ENCODE peak calls at places on chromosomes 13 and 19, in nine cellular contexts. One of them, this sample, is unnamed.

GRCh38 chr19:10760268-10760944 is 42.5 kb downstream of the DNM2 start:
- DNase-seq in NCI-H2081: no peak
- DNase-seq in posterior cingulate gyrus: no peak
- DNase-seq in GM10248: peak
- DNase-seq in neural crest cell: no peak
- DNase-seq in activated effector memory CD4-positive, alpha-beta T cell treated with anti-CD3 and anti-CD28 coated beads, Interleukin-2, amount 50 U/mL, for 16 hours: peak
- DNase-seq in MG63: peak
- DNase-seq in non-pigmented ciliary epithelial cell: peak
- DNase-seq in NCI-H146: no peak
- DNase-seq in this sample: no peak

GRCh38 chr19:41175825-41176734 is 16.9 kb upstream of the CYP2S1 start:
- DNase-seq in NCI-H2081: no peak
- DNase-seq in posterior cingulate gyrus: peak
- DNase-seq in GM10248: no peak
- DNase-seq in neural crest cell: peak
- DNase-seq in activated effector memory CD4-positive, alpha-beta T cell treated with anti-CD3 and anti-CD28 coated beads, Interleukin-2, amount 50 U/mL, for 16 hours: peak
- DNase-seq in MG63: peak
- DNase-seq in non-pigmented ciliary epithelial cell: peak
- DNase-seq in NCI-H146: no peak
- DNase-seq in this sample: peak

GRCh38 chr13:28564030-28564429 is 69.1 kb upstream of the FLT1 start:
- DNase-seq in NCI-H2081: no peak
- DNase-seq in posterior cingulate gyrus: no peak
- DNase-seq in GM10248: no peak
- DNase-seq in neural crest cell: no peak
- DNase-seq in activated effector memory CD4-positive, alpha-beta T cell treated with anti-CD3 and anti-CD28 coated beads, Interleukin-2, amount 50 U/mL, for 16 hours: no peak
- DNase-seq in MG63: no peak
- DNase-seq in non-pigmented ciliary epithelial cell: no peak
- DNase-seq in NCI-H146: no peak
- DNase-seq in this sample: no peak

GRCh38 chr13:80399340-80400163 is 58.6 kb upstream of the SPRY2 start:
- DNase-seq in NCI-H2081: no peak
- DNase-seq in posterior cingulate gyrus: no peak
- DNase-seq in GM10248: no peak
- DNase-seq in neural crest cell: no peak
- DNase-seq in activated effector memory CD4-positive, alpha-beta T cell treated with anti-CD3 and anti-CD28 coated beads, Interleukin-2, amount 50 U/mL, for 16 hours: no peak
- DNase-seq in MG63: no peak
- DNase-seq in non-pigmented ciliary epithelial cell: no peak
- DNase-seq in NCI-H146: peak
- DNase-seq in this sample: no peak

GRCh38 chr13:29562762-29563161 is 32.7 kb downstream of the SLC7A1 start:
- DNase-seq in NCI-H2081: no peak
- DNase-seq in posterior cingulate gyrus: no peak
- DNase-seq in GM10248: no peak
- DNase-seq in neural crest cell: no peak
- DNase-seq in activated effector memory CD4-positive, alpha-beta T cell treated with anti-CD3 and anti-CD28 coated beads, Interleukin-2, amount 50 U/mL, for 16 hours: no peak
- DNase-seq in MG63: no peak
- DNase-seq in non-pigmented ciliary epithelial cell: no peak
- DNase-seq in NCI-H146: no peak
- DNase-seq in this sample: no peak

GRCh38 chr19:55640043-55640576 is 692 bp upstream of the ZNF580 start:
- DNase-seq in NCI-H2081: peak
- DNase-seq in posterior cingulate gyrus: peak
- DNase-seq in GM10248: peak
- DNase-seq in neural crest cell: no peak
- DNase-seq in activated effector memory CD4-positive, alpha-beta T cell treated with anti-CD3 and anti-CD28 coated beads, Interleukin-2, amount 50 U/mL, for 16 hours: peak
- DNase-seq in MG63: peak
- DNase-seq in non-pigmented ciliary epithelial cell: no peak
- DNase-seq in NCI-H146: peak
- DNase-seq in this sample: no peak

GRCh38 chr13:111286162-111286561 is 34.3 kb upstream of the TEX29 start:
- DNase-seq in NCI-H2081: no peak
- DNase-seq in posterior cingulate gyrus: no peak
- DNase-seq in GM10248: no peak
- DNase-seq in neural crest cell: no peak
- DNase-seq in activated effector memory CD4-positive, alpha-beta T cell treated with anti-CD3 and anti-CD28 coated beads, Interleukin-2, amount 50 U/mL, for 16 hours: no peak
- DNase-seq in MG63: no peak
- DNase-seq in non-pigmented ciliary epithelial cell: no peak
- DNase-seq in NCI-H146: no peak
- DNase-seq in this sample: no peak

GRCh38 chr19:55495646-55496349 is 7.6 kb downstream of the SSC5D start:
- DNase-seq in NCI-H2081: no peak
- DNase-seq in posterior cingulate gyrus: no peak
- DNase-seq in GM10248: no peak
- DNase-seq in neural crest cell: no peak
- DNase-seq in activated effector memory CD4-positive, alpha-beta T cell treated with anti-CD3 and anti-CD28 coated beads, Interleukin-2, amount 50 U/mL, for 16 hours: no peak
- DNase-seq in MG63: no peak
- DNase-seq in non-pigmented ciliary epithelial cell: no peak
- DNase-seq in NCI-H146: peak
- DNase-seq in this sample: no peak

GRCh38 chr19:55530996-55531395 is 5.9 kb downstream of the SBK2 start:
- DNase-seq in NCI-H2081: no peak
- DNase-seq in posterior cingulate gyrus: no peak
- DNase-seq in GM10248: no peak
- DNase-seq in neural crest cell: no peak
- DNase-seq in activated effector memory CD4-positive, alpha-beta T cell treated with anti-CD3 and anti-CD28 coated beads, Interleukin-2, amount 50 U/mL, for 16 hours: no peak
- DNase-seq in MG63: no peak
- DNase-seq in non-pigmented ciliary epithelial cell: no peak
- DNase-seq in NCI-H146: no peak
- DNase-seq in this sample: no peak

GRCh38 chr19:32168111-32168510 is 177.3 kb upstream of the ZNF507 start:
- DNase-seq in NCI-H2081: no peak
- DNase-seq in posterior cingulate gyrus: no peak
- DNase-seq in GM10248: no peak
- DNase-seq in neural crest cell: no peak
- DNase-seq in activated effector memory CD4-positive, alpha-beta T cell treated with anti-CD3 and anti-CD28 coated beads, Interleukin-2, amount 50 U/mL, for 16 hours: no peak
- DNase-seq in MG63: no peak
- DNase-seq in non-pigmented ciliary epithelial cell: no peak
- DNase-seq in NCI-H146: no peak
- DNase-seq in this sample: no peak

GRCh38 chr13:42814868-42815267 is 33.5 kb downstream of the FAM216B start:
- DNase-seq in NCI-H2081: no peak
- DNase-seq in posterior cingulate gyrus: no peak
- DNase-seq in GM10248: no peak
- DNase-seq in neural crest cell: no peak
- DNase-seq in activated effector memory CD4-positive, alpha-beta T cell treated with anti-CD3 and anti-CD28 coated beads, Interleukin-2, amount 50 U/mL, for 16 hours: no peak
- DNase-seq in MG63: no peak
- DNase-seq in non-pigmented ciliary epithelial cell: peak
- DNase-seq in NCI-H146: peak
- DNase-seq in this sample: peak

GRCh38 chr19:15198006-15198356 is 2.8 kb downstream of the NOTCH3 start:
- DNase-seq in NCI-H2081: no peak
- DNase-seq in posterior cingulate gyrus: no peak
- DNase-seq in GM10248: no peak
- DNase-seq in neural crest cell: no peak
- DNase-seq in activated effector memory CD4-positive, alpha-beta T cell treated with anti-CD3 and anti-CD28 coated beads, Interleukin-2, amount 50 U/mL, for 16 hours: no peak
- DNase-seq in MG63: no peak
- DNase-seq in non-pigmented ciliary epithelial cell: no peak
- DNase-seq in NCI-H146: no peak
- DNase-seq in this sample: no peak

GRCh38 chr19:16096281-16096855 is 15.3 kb upstream of the RAB8A start:
- DNase-seq in NCI-H2081: no peak
- DNase-seq in posterior cingulate gyrus: no peak
- DNase-seq in GM10248: no peak
- DNase-seq in neural crest cell: no peak
- DNase-seq in activated effector memory CD4-positive, alpha-beta T cell treated with anti-CD3 and anti-CD28 coated beads, Interleukin-2, amount 50 U/mL, for 16 hours: no peak
- DNase-seq in MG63: no peak
- DNase-seq in non-pigmented ciliary epithelial cell: no peak
- DNase-seq in NCI-H146: no peak
- DNase-seq in this sample: no peak

GRCh38 chr19:55372316-55373081 is 2.2 kb upstream of the IL11 start:
- DNase-seq in NCI-H2081: no peak
- DNase-seq in posterior cingulate gyrus: no peak
- DNase-seq in GM10248: no peak
- DNase-seq in neural crest cell: no peak
- DNase-seq in activated effector memory CD4-positive, alpha-beta T cell treated with anti-CD3 and anti-CD28 coated beads, Interleukin-2, amount 50 U/mL, for 16 hours: no peak
- DNase-seq in MG63: no peak
- DNase-seq in non-pigmented ciliary epithelial cell: no peak
- DNase-seq in NCI-H146: no peak
- DNase-seq in this sample: no peak

GRCh38 chr19:42135836-42136235 is 3.6 kb upstream of the POU2F2 start:
- DNase-seq in NCI-H2081: no peak
- DNase-seq in posterior cingulate gyrus: no peak
- DNase-seq in GM10248: no peak
- DNase-seq in neural crest cell: no peak
- DNase-seq in activated effector memory CD4-positive, alpha-beta T cell treated with anti-CD3 and anti-CD28 coated beads, Interleukin-2, amount 50 U/mL, for 16 hours: no peak
- DNase-seq in MG63: no peak
- DNase-seq in non-pigmented ciliary epithelial cell: no peak
- DNase-seq in NCI-H146: peak
- DNase-seq in this sample: no peak

GRCh38 chr19:19319725-19320361 is 466 bp downstream of the SUGP1 start:
- DNase-seq in NCI-H2081: no peak
- DNase-seq in posterior cingulate gyrus: no peak
- DNase-seq in GM10248: no peak
- DNase-seq in neural crest cell: no peak
- DNase-seq in activated effector memory CD4-positive, alpha-beta T cell treated with anti-CD3 and anti-CD28 coated beads, Interleukin-2, amount 50 U/mL, for 16 hours: no peak
- DNase-seq in MG63: no peak
- DNase-seq in non-pigmented ciliary epithelial cell: no peak
- DNase-seq in NCI-H146: no peak
- DNase-seq in this sample: no peak

GRCh38 chr13:85186646-85187045 is 612.6 kb downstream of the SLITRK6 start:
- DNase-seq in NCI-H2081: no peak
- DNase-seq in posterior cingulate gyrus: no peak
- DNase-seq in GM10248: no peak
- DNase-seq in neural crest cell: no peak
- DNase-seq in activated effector memory CD4-positive, alpha-beta T cell treated with anti-CD3 and anti-CD28 coated beads, Interleukin-2, amount 50 U/mL, for 16 hours: no peak
- DNase-seq in MG63: no peak
- DNase-seq in non-pigmented ciliary epithelial cell: no peak
- DNase-seq in NCI-H146: no peak
- DNase-seq in this sample: no peak

GRCh38 chr13:108326318-108326717 is 56.8 kb downstream of the TNFSF13B start:
- DNase-seq in NCI-H2081: peak
- DNase-seq in posterior cingulate gyrus: no peak
- DNase-seq in GM10248: peak
- DNase-seq in neural crest cell: no peak
- DNase-seq in activated effector memory CD4-positive, alpha-beta T cell treated with anti-CD3 and anti-CD28 coated beads, Interleukin-2, amount 50 U/mL, for 16 hours: no peak
- DNase-seq in MG63: no peak
- DNase-seq in non-pigmented ciliary epithelial cell: no peak
- DNase-seq in NCI-H146: peak
- DNase-seq in this sample: no peak

GRCh38 chr13:98945863-98946605 is 31.8 kb downstream of the DOCK9 start:
- DNase-seq in NCI-H2081: no peak
- DNase-seq in posterior cingulate gyrus: no peak
- DNase-seq in GM10248: no peak
- DNase-seq in neural crest cell: no peak
- DNase-seq in activated effector memory CD4-positive, alpha-beta T cell treated with anti-CD3 and anti-CD28 coated beads, Interleukin-2, amount 50 U/mL, for 16 hours: no peak
- DNase-seq in MG63: no peak
- DNase-seq in non-pigmented ciliary epithelial cell: no peak
- DNase-seq in NCI-H146: no peak
- DNase-seq in this sample: no peak

GRCh38 chr19:41235480-41235879 is 16.5 kb downstream of the AXL start:
- DNase-seq in NCI-H2081: no peak
- DNase-seq in posterior cingulate gyrus: no peak
- DNase-seq in GM10248: no peak
- DNase-seq in neural crest cell: no peak
- DNase-seq in activated effector memory CD4-positive, alpha-beta T cell treated with anti-CD3 and anti-CD28 coated beads, Interleukin-2, amount 50 U/mL, for 16 hours: no peak
- DNase-seq in MG63: no peak
- DNase-seq in non-pigmented ciliary epithelial cell: no peak
- DNase-seq in NCI-H146: no peak
- DNase-seq in this sample: no peak

GRCh38 chr19:18636183-18636968 is 452 bp upstream of the KLHL26 start:
- DNase-seq in NCI-H2081: peak
- DNase-seq in posterior cingulate gyrus: peak
- DNase-seq in GM10248: peak
- DNase-seq in neural crest cell: peak
- DNase-seq in activated effector memory CD4-positive, alpha-beta T cell treated with anti-CD3 and anti-CD28 coated beads, Interleukin-2, amount 50 U/mL, for 16 hours: peak
- DNase-seq in MG63: peak
- DNase-seq in non-pigmented ciliary epithelial cell: peak
- DNase-seq in NCI-H146: peak
- DNase-seq in this sample: peak

GRCh38 chr13:99083976-99084375 is 106.1 kb upstream of the DOCK9 start:
- DNase-seq in NCI-H2081: no peak
- DNase-seq in posterior cingulate gyrus: no peak
- DNase-seq in GM10248: no peak
- DNase-seq in neural crest cell: no peak
- DNase-seq in activated effector memory CD4-positive, alpha-beta T cell treated with anti-CD3 and anti-CD28 coated beads, Interleukin-2, amount 50 U/mL, for 16 hours: no peak
- DNase-seq in MG63: no peak
- DNase-seq in non-pigmented ciliary epithelial cell: no peak
- DNase-seq in NCI-H146: peak
- DNase-seq in this sample: no peak

GRCh38 chr13:28492527-28493367 is 2.2 kb downstream of the FLT1 start:
- DNase-seq in NCI-H2081: no peak
- DNase-seq in posterior cingulate gyrus: no peak
- DNase-seq in GM10248: no peak
- DNase-seq in neural crest cell: no peak
- DNase-seq in activated effector memory CD4-positive, alpha-beta T cell treated with anti-CD3 and anti-CD28 coated beads, Interleukin-2, amount 50 U/mL, for 16 hours: no peak
- DNase-seq in MG63: no peak
- DNase-seq in non-pigmented ciliary epithelial cell: no peak
- DNase-seq in NCI-H146: no peak
- DNase-seq in this sample: no peak

GRCh38 chr13:104034891-104035290 is 968.7 kb upstream of the SLC10A2 start:
- DNase-seq in NCI-H2081: no peak
- DNase-seq in posterior cingulate gyrus: no peak
- DNase-seq in GM10248: no peak
- DNase-seq in neural crest cell: no peak
- DNase-seq in activated effector memory CD4-positive, alpha-beta T cell treated with anti-CD3 and anti-CD28 coated beads, Interleukin-2, amount 50 U/mL, for 16 hours: no peak
- DNase-seq in MG63: no peak
- DNase-seq in non-pigmented ciliary epithelial cell: no peak
- DNase-seq in NCI-H146: no peak
- DNase-seq in this sample: no peak

GRCh38 chr19:23101241-23101640 is 15.6 kb upstream of the ZNF730 start:
- DNase-seq in NCI-H2081: no peak
- DNase-seq in posterior cingulate gyrus: no peak
- DNase-seq in GM10248: no peak
- DNase-seq in neural crest cell: no peak
- DNase-seq in activated effector memory CD4-positive, alpha-beta T cell treated with anti-CD3 and anti-CD28 coated beads, Interleukin-2, amount 50 U/mL, for 16 hours: no peak
- DNase-seq in MG63: no peak
- DNase-seq in non-pigmented ciliary epithelial cell: no peak
- DNase-seq in NCI-H146: no peak
- DNase-seq in this sample: no peak

GRCh38 chr19:32800757-32801156 is 68.8 kb downstream of the SLC7A9 start:
- DNase-seq in NCI-H2081: no peak
- DNase-seq in posterior cingulate gyrus: no peak
- DNase-seq in GM10248: no peak
- DNase-seq in neural crest cell: no peak
- DNase-seq in activated effector memory CD4-positive, alpha-beta T cell treated with anti-CD3 and anti-CD28 coated beads, Interleukin-2, amount 50 U/mL, for 16 hours: no peak
- DNase-seq in MG63: no peak
- DNase-seq in non-pigmented ciliary epithelial cell: no peak
- DNase-seq in NCI-H146: no peak
- DNase-seq in this sample: no peak

GRCh38 chr19:56840452-56841193 is at the start of the genes PEG3 and ZIM2:
- DNase-seq in NCI-H2081: no peak
- DNase-seq in posterior cingulate gyrus: peak
- DNase-seq in GM10248: no peak
- DNase-seq in neural crest cell: no peak
- DNase-seq in activated effector memory CD4-positive, alpha-beta T cell treated with anti-CD3 and anti-CD28 coated beads, Interleukin-2, amount 50 U/mL, for 16 hours: no peak
- DNase-seq in MG63: no peak
- DNase-seq in non-pigmented ciliary epithelial cell: no peak
- DNase-seq in NCI-H146: no peak
- DNase-seq in this sample: no peak

GRCh38 chr19:48507911-48508439 is 3.7 kb downstream of the LMTK3 start:
- DNase-seq in NCI-H2081: no peak
- DNase-seq in posterior cingulate gyrus: no peak
- DNase-seq in GM10248: no peak
- DNase-seq in neural crest cell: no peak
- DNase-seq in activated effector memory CD4-positive, alpha-beta T cell treated with anti-CD3 and anti-CD28 coated beads, Interleukin-2, amount 50 U/mL, for 16 hours: no peak
- DNase-seq in MG63: no peak
- DNase-seq in non-pigmented ciliary epithelial cell: no peak
- DNase-seq in NCI-H146: no peak
- DNase-seq in this sample: no peak

GRCh38 chr13:96967248-96967745 is 27.0 kb downstream of the OXGR1 start:
- DNase-seq in NCI-H2081: no peak
- DNase-seq in posterior cingulate gyrus: no peak
- DNase-seq in GM10248: no peak
- DNase-seq in neural crest cell: no peak
- DNase-seq in activated effector memory CD4-positive, alpha-beta T cell treated with anti-CD3 and anti-CD28 coated beads, Interleukin-2, amount 50 U/mL, for 16 hours: no peak
- DNase-seq in MG63: peak
- DNase-seq in non-pigmented ciliary epithelial cell: no peak
- DNase-seq in NCI-H146: no peak
- DNase-seq in this sample: no peak

GRCh38 chr13:23506821-23507210 is 63.4 kb upstream of the TNFRSF19 start:
- DNase-seq in NCI-H2081: no peak
- DNase-seq in posterior cingulate gyrus: no peak
- DNase-seq in GM10248: no peak
- DNase-seq in neural crest cell: no peak
- DNase-seq in activated effector memory CD4-positive, alpha-beta T cell treated with anti-CD3 and anti-CD28 coated beads, Interleukin-2, amount 50 U/mL, for 16 hours: no peak
- DNase-seq in MG63: peak
- DNase-seq in non-pigmented ciliary epithelial cell: peak
- DNase-seq in NCI-H146: no peak
- DNase-seq in this sample: peak